ENCODE peak calls at places on chromosomes 2 and 18, in nine cellular contexts. T, F, V, R, Q, W, C, O and B are unnamed samples.
A peak's percentile ranks its signal among the peaks of the same experiment; 100 is the strongest.

GRCh38 chr2:152415231-152415642 is 80.3 kb downstream of the FMNL2 start:
- DNase-seq in Q (no peak), F (no peak), O (no peak), W (peak; percentile 70), C (no peak), V (no peak), T (no peak), R (no peak), B (no peak)

GRCh38 chr2:37836270-37836669 is 88.8 kb upstream of the RMDN2 start:
- DNase-seq in W (no peak), C (no peak), R (no peak), Q (no peak), F (no peak), T (no peak), V (no peak), O (no peak), B (no peak)

GRCh38 chr18:40577255-40577654 is 1377.8 kb upstream of the PIK3C3 start:
- DNase-seq in W (peak; percentile 46), R (no peak), V (no peak), C (no peak), O (no peak), T (no peak), Q (no peak), F (no peak), B (no peak)

GRCh38 chr18:39701071-39701783 is 2135.6 kb upstream of the CELF4 start:
- DNase-seq in W (no peak), C (no peak), O (no peak), Q (no peak), V (no peak), F (no peak), T (no peak), R (no peak), B (no peak)

GRCh38 chr18:10346786-10347415 is 107.5 kb upstream of the APCDD1 start:
- DNase-seq in V (no peak), T (no peak), W (no peak), C (no peak), O (no peak), R (no peak), Q (no peak), F (no peak), B (no peak)

GRCh38 chr2:221571391-221572179 is 519 bp downstream of the EPHA4 start:
- DNase-seq in C (peak; percentile 16), F (peak; percentile 67), V (peak; percentile 75), T (peak; percentile 25), R (peak; percentile 48), O (peak; percentile 16), W (peak; percentile 31), Q (peak; percentile 29), B (peak; percentile 4)

GRCh38 chr18:49547701-49548100 is 14.2 kb upstream of the LIPG start:
- DNase-seq in Q (no peak), C (no peak), O (no peak), R (no peak), T (no peak), F (no peak), V (no peak), W (no peak), B (no peak)

GRCh38 chr2:109173311-109174171 is 44.5 kb downstream of the SH3RF3 start:
- DNase-seq in Q (peak; percentile 70), F (peak; percentile 73), O (no peak), V (no peak), C (no peak), W (peak; percentile 73), R (peak; percentile 17), T (no peak), B (no peak)

GRCh38 chr2:74632209-74632938 is 15.8 kb downstream of the M1AP start:
- DNase-seq in W (peak; percentile 54), R (no peak), O (no peak), V (no peak), Q (no peak), C (no peak), T (peak; percentile 71), F (no peak), B (no peak)